ENCODE peak calls at places on chromosomes 7 and 10, in eight cellular contexts. Z is GM23248, I is IMR-90, K is kidney, H is PC-3, Y is endothelial cell of umbilical vein, V is endodermal cell, A is MM.1S. R is an unnamed sample.

GRCh38 chr10:21173964-21174669 is 277.0 kb upstream of the NEBL start:
- DNase-seq in Z (peak), I (no peak), K (peak), H (peak), Y (no peak), V (peak), A (peak), R (no peak)

GRCh38 chr10:105494944-105495343 is 853.9 kb downstream of the SORCS3 start:
- DNase-seq in Z (no peak), I (no peak), K (no peak), H (no peak), Y (no peak), V (no peak), A (no peak), R (no peak)

GRCh38 chr10:124476043-124476725 is 14.6 kb downstream of the LHPP start:
- DNase-seq in Z (no peak), I (no peak), K (peak), H (no peak), Y (no peak), V (peak), A (no peak), R (no peak)

GRCh38 chr10:62083868-62084267 is 182.4 kb downstream of the ARID5B start:
- DNase-seq in Z (peak), I (peak), K (no peak), H (peak), Y (peak), V (no peak), A (no peak), R (no peak)

GRCh38 chr10:60893231-60893630 is 50.8 kb downstream of the RHOBTB1 start:
- DNase-seq in Z (no peak), I (no peak), K (no peak), H (peak), Y (no peak), V (no peak), A (no peak), R (no peak)

GRCh38 chr10:43203491-43204393 is 63.1 kb downstream of the RASGEF1A start:
- DNase-seq in Z (no peak), I (no peak), K (peak), H (no peak), Y (no peak), V (peak), A (no peak), R (no peak)

GRCh38 chr7:12731214-12731656 is 43.8 kb downstream of the ARL4A start:
- DNase-seq in Z (peak), I (peak), K (no peak), H (no peak), Y (peak), V (peak), A (peak), R (no peak)

GRCh38 chr7:84100866-84101265 is 93.7 kb downstream of the SEMA3A start:
- DNase-seq in Z (peak), I (peak), K (no peak), H (peak), Y (peak), V (no peak), A (no peak), R (no peak)

GRCh38 chr7:101108330-101108857 is 18.5 kb upstream of the SERPINE1 start:
- DNase-seq in Z (no peak), I (no peak), K (peak), H (no peak), Y (peak), V (no peak), A (no peak), R (no peak)

GRCh38 chr7:17617380-17617779 is 318.9 kb downstream of the AHR start:
- DNase-seq in Z (no peak), I (no peak), K (no peak), H (no peak), Y (no peak), V (no peak), A (no peak), R (no peak)

GRCh38 chr7:69859342-69859741 is 261.1 kb downstream of the AUTS2 start:
- DNase-seq in Z (no peak), I (no peak), K (no peak), H (no peak), Y (no peak), V (no peak), A (no peak), R (no peak)

GRCh38 chr10:87925570-87925969 is 62.1 kb downstream of the PTEN start:
- DNase-seq in Z (no peak), I (no peak), K (no peak), H (no peak), Y (peak), V (no peak), A (no peak), R (no peak)

GRCh38 chr7:135843214-135843613 is 94.6 kb upstream of the FAM180A start:
- DNase-seq in Z (peak), I (no peak), K (no peak), H (no peak), Y (no peak), V (no peak), A (no peak), R (no peak)

GRCh38 chr7:84981038-84981601 is 205.7 kb downstream of the SEMA3D start:
- DNase-seq in Z (peak), I (no peak), K (no peak), H (no peak), Y (no peak), V (no peak), A (no peak), R (peak)

GRCh38 chr7:14673202-14673601 is 229.3 kb downstream of the DGKB start:
- DNase-seq in Z (no peak), I (no peak), K (no peak), H (no peak), Y (no peak), V (no peak), A (no peak), R (no peak)

GRCh38 chr10:52900564-52900963 is 128.0 kb upstream of the MBL2 start:
- DNase-seq in Z (no peak), I (no peak), K (no peak), H (no peak), Y (no peak), V (no peak), A (peak), R (no peak)

GRCh38 chr7:137923380-137923779 is 76.6 kb upstream of the DGKI start:
- DNase-seq in Z (peak), I (peak), K (no peak), H (peak), Y (no peak), V (no peak), A (no peak), R (no peak)

GRCh38 chr7:131765575-131765974 is 209.1 kb upstream of the PODXL start:
- DNase-seq in Z (no peak), I (no peak), K (no peak), H (no peak), Y (no peak), V (no peak), A (no peak), R (no peak)

GRCh38 chr7:133887459-133887858 is 239.7 kb upstream of the LRGUK start:
- DNase-seq in Z (peak), I (peak), K (no peak), H (peak), Y (peak), V (no peak), A (no peak), R (no peak)

GRCh38 chr7:149011491-149011890 is 16.8 kb downstream of the PDIA4 start:
- DNase-seq in Z (no peak), I (no peak), K (no peak), H (no peak), Y (no peak), V (no peak), A (no peak), R (no peak)

GRCh38 chr7:105806592-105807266 is 69.7 kb downstream of the ATXN7L1 start:
- DNase-seq in Z (peak), I (peak), K (no peak), H (peak), Y (peak), V (no peak), A (no peak), R (no peak)

GRCh38 chr10:118042336-118042735 is 4.4 kb downstream of the RAB11FIP2 start:
- DNase-seq in Z (no peak), I (no peak), K (no peak), H (no peak), Y (no peak), V (no peak), A (no peak), R (no peak)

GRCh38 chr7:99099499-99100077 is 44.3 kb downstream of the SMURF1 start:
- DNase-seq in Z (peak), I (no peak), K (no peak), H (no peak), Y (no peak), V (peak), A (no peak), R (no peak)

GRCh38 chr7:116776610-116777289 is 85.6 kb upstream of the CAPZA2 start:
- DNase-seq in Z (peak), I (peak), K (no peak), H (peak), Y (peak), V (no peak), A (no peak), R (no peak)
- H3K27ac ChIP-seq in Z (peak), I (no peak), K (peak), H (peak), Y (peak), V (no peak), A (no peak), R (no peak)

DNA sequence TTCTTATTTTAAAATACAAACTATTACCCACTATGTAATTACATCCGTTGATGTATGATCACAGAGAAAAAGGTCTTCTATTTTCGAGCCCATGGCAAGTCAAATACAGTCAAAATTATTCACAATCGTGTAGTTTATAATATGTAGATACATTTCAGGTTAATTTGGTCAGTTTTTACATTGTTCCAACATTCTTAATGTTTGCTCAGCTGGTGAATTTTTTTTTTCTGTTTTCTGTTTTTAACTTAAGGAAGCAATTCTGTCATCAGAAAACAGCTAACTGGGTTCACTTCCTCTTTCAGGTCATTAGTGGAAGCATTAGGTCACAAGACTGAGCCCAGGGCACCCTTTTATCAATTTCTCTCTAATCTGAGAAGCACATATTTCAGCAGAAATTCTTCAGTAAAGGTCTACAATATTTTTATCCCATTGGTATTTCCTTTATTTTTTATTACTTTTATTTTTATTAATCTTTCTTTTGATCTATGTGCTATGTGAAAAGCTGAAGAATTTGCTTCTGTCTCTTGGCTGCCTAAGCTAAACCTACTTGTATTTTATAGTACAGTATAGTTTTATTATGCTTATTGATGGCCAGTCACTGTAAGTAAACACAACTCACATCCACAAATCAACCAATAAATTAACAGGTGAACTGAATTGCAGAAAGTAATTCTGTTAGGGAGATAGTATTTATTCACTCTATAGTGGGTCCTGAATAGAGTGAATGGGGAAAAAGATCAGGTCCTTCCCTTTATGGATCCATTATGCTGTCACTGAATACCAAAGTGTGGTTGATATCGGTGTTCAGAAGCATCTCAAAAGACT is 84.6 kb downstream of the ICA1 start:
- DNase-seq in Z (no peak), I (no peak), K (no peak), H (no peak), Y (peak), V (no peak), A (peak), R (no peak)
- H3K9ac ChIP-seq in Z (no peak), I (no peak), K (no peak), H (no peak), Y (no peak), V (no peak), A (peak), R (no peak)

GRCh38 chr10:79180619-79181221 is 112.0 kb downstream of the ZMIZ1 start:
- DNase-seq in Z (peak), I (no peak), K (peak), H (no peak), Y (no peak), V (no peak), A (no peak), R (no peak)

GRCh38 chr10:79178614-79179403 is 110.0 kb downstream of the ZMIZ1 start:
- DNase-seq in Z (peak), I (peak), K (peak), H (no peak), Y (peak), V (peak), A (no peak), R (no peak)

GRCh38 chr10:79178070-79178576 is 109.4 kb downstream of the ZMIZ1 start:
- DNase-seq in Z (no peak), I (no peak), K (peak), H (no peak), Y (no peak), V (no peak), A (no peak), R (no peak)

GRCh38 chr10:79181227-79181626 is 112.5 kb downstream of the ZMIZ1 start:
- DNase-seq in Z (no peak), I (no peak), K (peak), H (no peak), Y (no peak), V (no peak), A (no peak), R (no peak)

DNA sequence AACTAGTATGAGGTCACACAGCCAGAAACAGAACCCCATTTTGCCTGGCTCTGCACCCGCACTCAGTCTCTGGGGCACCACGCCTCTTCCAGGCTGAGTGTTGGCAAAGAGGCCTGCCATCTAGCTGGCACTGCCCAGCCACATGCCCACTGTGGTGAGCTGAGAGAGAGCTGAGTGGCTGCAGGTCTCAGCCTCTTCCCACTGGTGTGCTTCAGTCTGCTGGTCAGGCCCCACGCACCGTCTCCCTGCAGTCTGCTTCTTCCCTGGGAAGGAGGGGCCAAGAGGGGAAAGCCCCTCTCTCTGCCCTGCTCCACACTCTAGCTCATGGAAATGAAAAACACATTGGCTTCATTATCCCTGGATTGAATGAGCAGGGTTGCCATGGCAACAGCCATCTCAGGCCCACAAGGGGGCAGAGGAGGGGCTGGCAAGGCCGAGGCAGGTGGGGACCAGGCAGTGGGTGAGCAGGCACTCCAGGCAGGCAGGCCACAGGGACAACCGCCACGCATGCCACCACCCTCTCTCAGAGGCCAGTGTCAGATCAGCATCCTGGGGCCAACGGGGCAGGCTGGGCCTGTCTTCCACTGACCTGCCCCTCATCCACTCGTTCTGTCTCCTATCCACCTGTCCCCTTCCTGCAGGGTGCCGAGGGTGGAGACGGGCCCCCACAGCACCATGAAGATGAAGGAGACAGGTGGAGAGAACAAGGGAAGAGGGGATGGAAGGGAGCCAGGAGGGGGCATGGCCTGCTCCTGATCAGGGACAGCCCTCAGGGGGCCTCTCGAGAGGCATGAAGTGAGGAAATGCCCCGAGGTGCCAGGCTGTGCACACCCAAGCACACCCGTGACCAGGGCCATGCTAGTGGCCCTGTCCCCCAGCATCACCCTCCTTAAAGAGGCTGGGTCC is 110.9 kb downstream of the ZMIZ1 start:
- DNase-seq in Z (peak), I (no peak), K (peak), H (no peak), Y (peak), V (peak), A (no peak), R (no peak)
- H3K27ac ChIP-seq in Z (peak), I (peak), K (peak), H (no peak), Y (peak), V (peak), A (no peak), R (no peak)

GRCh38 chr10:5684971-5685763 is 529 bp downstream of the TASOR2 start:
- DNase-seq in Z (peak), I (peak), K (peak), H (peak), Y (peak), V (peak), A (peak), R (peak)
- H3K9ac ChIP-seq in Z (peak), I (peak), K (peak), H (peak), Y (peak), V (peak), A (peak), R (peak)

DNA sequence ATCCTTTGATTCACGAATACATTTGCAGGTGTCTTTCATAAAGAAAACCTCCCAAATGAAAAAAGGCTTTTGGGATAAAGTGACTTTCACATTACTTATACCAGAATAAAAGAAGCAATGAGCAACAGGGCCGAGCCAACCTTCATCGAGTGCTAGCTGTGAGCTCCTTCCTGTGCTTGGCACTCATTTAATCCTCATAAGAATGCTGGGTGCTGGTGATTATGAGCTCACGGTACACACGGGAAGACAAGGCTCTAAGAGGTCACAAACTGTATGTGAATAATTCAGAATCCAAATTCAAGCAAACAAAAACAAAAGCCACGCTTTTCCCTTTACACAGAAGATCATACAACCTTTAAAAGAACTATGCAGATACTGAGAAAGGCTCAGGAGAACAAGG is 156.2 kb downstream of the COBL start:
- DNase-seq in Z (no peak), I (no peak), K (no peak), H (no peak), Y (no peak), V (no peak), A (no peak), R (no peak)
- H3K27ac ChIP-seq in Z (no peak), I (no peak), K (no peak), H (no peak), Y (no peak), V (no peak), A (no peak), R (no peak)

R was measured in SK-N-MC.